ENCODE peak calls at places on chromosomes 6 and 20, in eight cellular contexts. One of them, this sample, is unnamed.
A peak's percentile ranks its signal among the peaks of the same experiment; 100 is the strongest.

GRCh38 chr6:42429042-42429574 is 22.6 kb downstream of the TRERF1 start:
- DNase-seq in H1: peak; percentile 36
- DNase-seq in H9: no peak
- DNase-seq in A549: no peak
- DNase-seq in hepatocyte: no peak
- DNase-seq in OCI-LY7: no peak
- DNase-seq in fibroblast of lung: no peak
- DNase-seq in PC-3: no peak
- DNase-seq in this sample: no peak

GRCh38 chr20:49894073-49894470 is 21.3 kb downstream of the SPATA2 start:
- DNase-seq in H1: no peak
- DNase-seq in H9: no peak
- DNase-seq in A549: no peak
- DNase-seq in hepatocyte: no peak
- DNase-seq in OCI-LY7: no peak
- DNase-seq in fibroblast of lung: no peak
- DNase-seq in PC-3: no peak
- DNase-seq in this sample: no peak

GRCh38 chr20:8082025-8082424 is 50.0 kb upstream of the PLCB1 start:
- DNase-seq in H1: no peak
- DNase-seq in H9: peak; percentile 39
- DNase-seq in A549: peak; percentile 45
- DNase-seq in hepatocyte: peak; percentile 19
- DNase-seq in OCI-LY7: peak; percentile 11
- DNase-seq in fibroblast of lung: peak; percentile 17
- DNase-seq in PC-3: peak; percentile 48
- DNase-seq in this sample: no peak

GRCh38 chr6:3697609-3698008 is 53.9 kb downstream of the PXDC1 start:
- DNase-seq in H1: no peak
- DNase-seq in H9: no peak
- DNase-seq in A549: no peak
- DNase-seq in hepatocyte: peak; percentile 26
- DNase-seq in OCI-LY7: no peak
- DNase-seq in fibroblast of lung: peak; percentile 98
- DNase-seq in PC-3: no peak
- DNase-seq in this sample: peak; percentile 1

GRCh38 chr6:28589234-28589951 is 63.7 kb downstream of the GPX5 start:
- DNase-seq in H1: peak; percentile 90
- DNase-seq in H9: peak; percentile 93
- DNase-seq in A549: peak; percentile 97
- DNase-seq in hepatocyte: peak; percentile 91
- DNase-seq in OCI-LY7: peak; percentile 8
- DNase-seq in fibroblast of lung: peak; percentile 94
- DNase-seq in PC-3: peak; percentile 23
- DNase-seq in this sample: peak; percentile 95

GRCh38 chr6:168956884-168957730 is 296.5 kb downstream of the THBS2 start:
- DNase-seq in H1: peak; percentile 67
- DNase-seq in H9: peak; percentile 70
- DNase-seq in A549: peak; percentile 60
- DNase-seq in hepatocyte: peak; percentile 85
- DNase-seq in OCI-LY7: peak; percentile 49
- DNase-seq in fibroblast of lung: peak; percentile 78
- DNase-seq in PC-3: peak; percentile 58
- DNase-seq in this sample: peak; percentile 21

GRCh38 chr20:49167811-49168507 is 20.2 kb downstream of the STAU1 start:
- DNase-seq in H1: no peak
- DNase-seq in H9: no peak
- DNase-seq in A549: no peak
- DNase-seq in hepatocyte: no peak
- DNase-seq in OCI-LY7: no peak
- DNase-seq in fibroblast of lung: peak; percentile 45
- DNase-seq in PC-3: no peak
- DNase-seq in this sample: no peak

GRCh38 chr6:155310596-155310995 is 3.7 kb downstream of the TFB1M start:
- DNase-seq in H1: no peak
- DNase-seq in H9: no peak
- DNase-seq in A549: no peak
- DNase-seq in hepatocyte: no peak
- DNase-seq in OCI-LY7: no peak
- DNase-seq in fibroblast of lung: peak; percentile 41
- DNase-seq in PC-3: peak; percentile 35
- DNase-seq in this sample: no peak

GRCh38 chr20:46212876-46213275 is 94.8 kb downstream of the CD40 start:
- DNase-seq in H1: no peak
- DNase-seq in H9: no peak
- DNase-seq in A549: no peak
- DNase-seq in hepatocyte: no peak
- DNase-seq in OCI-LY7: no peak
- DNase-seq in fibroblast of lung: no peak
- DNase-seq in PC-3: no peak
- DNase-seq in this sample: no peak

GRCh38 chr6:15608406-15608805 is 54.4 kb downstream of the DTNBP1 start:
- DNase-seq in H1: no peak
- DNase-seq in H9: no peak
- DNase-seq in A549: peak; percentile 66
- DNase-seq in hepatocyte: peak; percentile 43
- DNase-seq in OCI-LY7: no peak
- DNase-seq in fibroblast of lung: peak; percentile 74
- DNase-seq in PC-3: peak; percentile 81
- DNase-seq in this sample: peak; percentile 42

GRCh38 chr6:139376604-139377218 is 2.3 kb upstream of the CITED2 start:
- DNase-seq in H1: no peak
- DNase-seq in H9: no peak
- DNase-seq in A549: peak; percentile 44
- DNase-seq in hepatocyte: peak; percentile 70
- DNase-seq in OCI-LY7: no peak
- DNase-seq in fibroblast of lung: peak; percentile 68
- DNase-seq in PC-3: peak; percentile 53
- DNase-seq in this sample: no peak

GRCh38 chr20:5168582-5169396 is 42.0 kb downstream of the CDS2 start:
- DNase-seq in H1: no peak
- DNase-seq in H9: peak; percentile 75
- DNase-seq in A549: no peak
- DNase-seq in hepatocyte: peak; percentile 52
- DNase-seq in OCI-LY7: peak; percentile 79
- DNase-seq in fibroblast of lung: peak; percentile 42
- DNase-seq in PC-3: peak; percentile 66
- DNase-seq in this sample: no peak

DNA sequence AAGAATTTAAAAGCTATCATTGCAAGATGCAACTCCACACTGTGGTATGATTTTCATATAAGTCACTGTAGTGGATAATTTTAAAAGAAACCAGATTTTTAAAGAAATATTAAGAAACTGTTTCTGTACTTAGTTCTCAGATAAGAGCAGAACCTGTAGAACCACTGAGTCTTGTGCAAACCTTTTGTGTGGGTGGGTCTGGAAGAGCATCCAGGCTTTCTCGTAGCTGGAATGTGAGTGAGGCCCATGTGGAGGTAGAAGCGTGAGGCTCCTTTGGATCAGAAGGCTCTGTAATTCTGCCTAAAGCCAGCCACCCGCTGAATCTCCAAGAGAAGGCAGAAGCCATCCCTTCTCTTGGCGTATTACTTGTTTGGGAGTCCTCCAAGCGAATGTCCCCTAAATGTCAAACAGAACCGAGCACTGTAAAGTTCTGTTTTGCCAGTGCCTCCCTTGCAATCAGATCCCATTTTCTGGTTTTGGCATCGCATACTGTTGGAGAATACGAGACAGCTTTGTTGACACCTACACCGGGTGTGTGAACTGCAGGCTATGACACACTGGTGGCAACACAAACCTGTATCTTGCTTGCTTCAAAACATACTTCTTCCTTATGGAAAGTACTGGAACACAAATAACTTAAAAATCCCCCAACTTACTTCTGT is 188.7 kb downstream of the FOXC1 start:
- DNase-seq in H1: no peak
- DNase-seq in H9: no peak
- DNase-seq in A549: no peak
- DNase-seq in hepatocyte: peak; percentile 18
- DNase-seq in OCI-LY7: no peak
- DNase-seq in fibroblast of lung: peak; percentile 40
- DNase-seq in PC-3: no peak
- DNase-seq in this sample: no peak
- H3K4me2 ChIP-seq in H1: no peak overlapping the region
- H3K4me2 ChIP-seq in H9: no peak overlapping the region
- H3K4me2 ChIP-seq in A549: peak overlapping the region; percentile 21
- H3K4me2 ChIP-seq in hepatocyte: peak overlapping the region; percentile 25
- H3K4me2 ChIP-seq in OCI-LY7: no peak overlapping the region
- H3K4me2 ChIP-seq in fibroblast of lung: no peak overlapping the region
- H3K4me2 ChIP-seq in PC-3: no peak overlapping the region
- H3K4me2 ChIP-seq in this sample: no peak overlapping the region

DNA sequence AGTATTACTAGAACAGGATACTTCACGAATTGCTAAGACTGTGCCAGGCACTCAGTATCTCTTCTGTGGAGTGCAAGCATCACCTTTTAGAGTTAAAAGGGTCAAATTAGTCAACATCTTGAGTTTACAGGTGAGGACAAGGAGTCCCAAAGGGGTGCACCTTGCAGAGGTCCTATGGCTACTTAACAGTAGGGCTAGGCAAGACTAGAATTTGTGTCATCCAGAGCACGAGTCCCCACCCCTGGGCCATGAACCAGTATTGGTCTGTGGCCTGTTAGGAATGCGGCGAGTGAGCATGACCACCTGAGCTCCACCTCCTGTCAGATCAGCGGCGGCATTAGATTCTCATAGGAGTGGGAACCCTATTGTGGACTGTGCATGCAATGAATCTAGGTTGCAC is 10.5 kb upstream of the DSTN start:
- DNase-seq in H1: peak; percentile 39
- DNase-seq in H9: no peak
- DNase-seq in A549: no peak
- DNase-seq in hepatocyte: no peak
- DNase-seq in OCI-LY7: no peak
- DNase-seq in fibroblast of lung: peak; percentile 20
- DNase-seq in PC-3: peak; percentile 11
- DNase-seq in this sample: no peak
- H3K4me2 ChIP-seq in H1: no peak overlapping the region
- H3K4me2 ChIP-seq in H9: no peak overlapping the region
- H3K4me2 ChIP-seq in A549: peak overlapping the region; percentile 92
- H3K4me2 ChIP-seq in hepatocyte: no peak overlapping the region
- H3K4me2 ChIP-seq in OCI-LY7: no peak overlapping the region
- H3K4me2 ChIP-seq in fibroblast of lung: no peak overlapping the region
- H3K4me2 ChIP-seq in PC-3: peak overlapping the region; percentile 88
- H3K4me2 ChIP-seq in this sample: peak overlapping the region; percentile 88

GRCh38 chr6:11197175-11197535 is 35.3 kb downstream of the NEDD9 start:
- DNase-seq in H1: no peak
- DNase-seq in H9: no peak
- DNase-seq in A549: no peak
- DNase-seq in hepatocyte: no peak
- DNase-seq in OCI-LY7: no peak
- DNase-seq in fibroblast of lung: peak; percentile 92
- DNase-seq in PC-3: no peak
- DNase-seq in this sample: no peak

GRCh38 chr6:11196511-11197174 is 35.8 kb downstream of the NEDD9 start:
- DNase-seq in H1: no peak
- DNase-seq in H9: no peak
- DNase-seq in A549: no peak
- DNase-seq in hepatocyte: no peak
- DNase-seq in OCI-LY7: no peak
- DNase-seq in fibroblast of lung: peak; percentile 98
- DNase-seq in PC-3: no peak
- DNase-seq in this sample: no peak

GRCh38 chr6:11200356-11200755 is 32.1 kb downstream of the NEDD9 start:
- DNase-seq in H1: no peak
- DNase-seq in H9: no peak
- DNase-seq in A549: no peak
- DNase-seq in hepatocyte: no peak
- DNase-seq in OCI-LY7: no peak
- DNase-seq in fibroblast of lung: no peak
- DNase-seq in PC-3: no peak
- DNase-seq in this sample: no peak

GRCh38 chr6:11198663-11199603 is 33.5 kb downstream of the NEDD9 start:
- DNase-seq in H1: no peak
- DNase-seq in H9: no peak
- DNase-seq in A549: no peak
- DNase-seq in hepatocyte: no peak
- DNase-seq in OCI-LY7: no peak
- DNase-seq in fibroblast of lung: no peak
- DNase-seq in PC-3: no peak
- DNase-seq in this sample: no peak

DNA sequence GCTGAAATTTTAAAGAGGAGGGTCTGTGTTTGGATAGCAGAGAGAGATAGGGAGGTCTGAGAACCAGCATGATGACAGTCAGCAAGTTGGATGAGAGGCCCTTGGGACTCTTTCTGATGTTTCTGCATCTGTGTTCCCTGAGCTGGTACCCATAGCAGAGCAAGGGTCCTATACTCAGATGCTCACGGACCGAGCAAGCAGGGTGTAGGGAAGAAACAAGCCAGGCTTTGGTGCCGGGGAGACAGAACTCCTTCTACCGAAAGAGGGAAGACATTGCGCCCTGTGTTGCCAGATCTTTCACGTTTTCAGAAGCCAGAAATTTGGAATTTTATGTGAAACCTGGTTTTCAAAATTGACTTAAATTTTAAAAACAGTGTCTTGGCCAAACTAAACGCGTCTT is 34.6 kb downstream of the NEDD9 start:
- DNase-seq in H1: no peak
- DNase-seq in H9: no peak
- DNase-seq in A549: no peak
- DNase-seq in hepatocyte: no peak
- DNase-seq in OCI-LY7: no peak
- DNase-seq in fibroblast of lung: no peak
- DNase-seq in PC-3: no peak
- DNase-seq in this sample: no peak
- H3K4me2 ChIP-seq in H1: peak overlapping the region; percentile 67
- H3K4me2 ChIP-seq in H9: no peak overlapping the region
- H3K4me2 ChIP-seq in A549: peak overlapping the region; percentile 58
- H3K4me2 ChIP-seq in hepatocyte: peak overlapping the region; percentile 3
- H3K4me2 ChIP-seq in OCI-LY7: no peak overlapping the region
- H3K4me2 ChIP-seq in fibroblast of lung: peak overlapping the region; percentile 21
- H3K4me2 ChIP-seq in PC-3: no peak overlapping the region
- H3K4me2 ChIP-seq in this sample: no peak overlapping the region

DNA sequence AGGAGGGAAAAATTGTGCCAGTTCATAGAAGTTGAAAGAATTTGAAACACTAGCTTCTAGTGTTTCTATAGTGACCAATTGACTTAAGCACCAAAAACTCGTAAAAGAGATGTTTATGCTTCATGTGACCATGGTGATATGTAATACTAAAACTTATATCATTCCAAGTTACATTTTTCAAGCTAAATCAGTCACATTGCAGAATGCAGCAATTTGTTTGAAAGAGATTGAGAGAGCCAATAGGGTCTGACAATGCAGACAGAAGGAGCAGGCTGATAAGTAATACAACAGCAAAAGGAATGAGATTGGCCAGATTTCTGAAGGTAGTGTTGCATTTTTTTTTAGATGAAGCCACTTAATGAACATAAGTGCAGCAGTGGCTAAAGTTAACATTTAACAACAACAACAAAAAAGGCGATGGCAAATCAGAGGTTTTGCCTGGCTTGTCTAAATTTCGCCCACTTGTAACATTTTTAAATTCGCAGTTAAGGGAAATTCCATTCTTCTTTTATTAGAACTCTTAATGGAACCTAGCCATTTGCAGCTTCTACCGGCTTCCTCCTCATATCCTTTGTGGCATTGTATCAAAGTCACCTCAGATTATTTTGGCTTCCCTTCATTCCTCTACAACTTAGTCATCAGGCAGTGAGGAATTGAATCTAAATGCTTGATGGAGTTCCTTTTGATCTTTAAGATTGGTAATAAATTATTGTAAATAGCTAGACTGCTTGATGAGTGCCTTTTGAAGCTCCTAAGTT is 484.0 kb upstream of the SOX4 start:
- DNase-seq in H1: no peak
- DNase-seq in H9: no peak
- DNase-seq in A549: peak; percentile 27
- DNase-seq in hepatocyte: no peak
- DNase-seq in OCI-LY7: no peak
- DNase-seq in fibroblast of lung: peak; percentile 94
- DNase-seq in PC-3: peak; percentile 94
- DNase-seq in this sample: peak; percentile 7
- H3K4me2 ChIP-seq in H1: no peak overlapping the region
- H3K4me2 ChIP-seq in H9: no peak overlapping the region
- H3K4me2 ChIP-seq in A549: peak overlapping the region; percentile 43
- H3K4me2 ChIP-seq in hepatocyte: peak overlapping the region; percentile 23
- H3K4me2 ChIP-seq in OCI-LY7: no peak overlapping the region
- H3K4me2 ChIP-seq in fibroblast of lung: peak overlapping the region; percentile 78
- H3K4me2 ChIP-seq in PC-3: peak overlapping the region; percentile 78
- H3K4me2 ChIP-seq in this sample: peak overlapping the region; percentile 30

This sample was measured in keratinocyte.